ENCODE peak calls at places on chromosomes 5 and 9, in seven cellular contexts. O, T, P, U, K, M and L are unnamed samples. For H3K4me1, the result is how much of the 10 kb centered on the place peaks cover.

GRCh38 chr9:112326194-112326593 is 7.2 kb downstream of the PTBP3 start:
- DNase-seq in O (no peak), T (no peak), P (no peak), U (no peak), K (no peak), M (no peak), L (no peak)

GRCh38 chr9:134410078-134410834 is 84.0 kb downstream of the RXRA start:
- DNase-seq in O (no peak), T (no peak), P (no peak), U (no peak), K (no peak), M (no peak), L (peak)

GRCh38 chr5:24773241-24773640 is 128.5 kb upstream of the CDH10 start:
- DNase-seq in O (no peak), T (peak), P (no peak), U (no peak), K (no peak), M (no peak), L (no peak)

GRCh38 chr5:142807378-142807911 is 37.3 kb downstream of the ARHGAP26 start:
- DNase-seq in O (no peak), T (no peak), P (no peak), U (peak), K (peak), M (no peak), L (peak)

GRCh38 chr9:426976-427375 is 212.3 kb downstream of the DOCK8 start:
- DNase-seq in O (no peak), T (no peak), P (no peak), U (no peak), K (no peak), M (no peak), L (no peak)

GRCh38 chr5:5203441-5203840 is 63.3 kb downstream of the ADAMTS16 start:
- DNase-seq in O (no peak), T (no peak), P (no peak), U (no peak), K (no peak), M (no peak), L (no peak)

GRCh38 chr5:132469380-132470372 is 20.9 kb downstream of the IRF1 start:
- DNase-seq in O (no peak), T (no peak), P (no peak), U (no peak), K (no peak), M (no peak), L (no peak)

GRCh38 chr5:131222731-131223130 is 41.1 kb upstream of the CDC42SE2 start:
- DNase-seq in O (no peak), T (no peak), P (no peak), U (no peak), K (no peak), M (no peak), L (no peak)

GRCh38 chr5:172793577-172794488 is 22.8 kb upstream of the DUSP1 start:
- DNase-seq in O (no peak), T (peak), P (no peak), U (no peak), K (no peak), M (no peak), L (peak)

GRCh38 chr9:112844771-112845542 is 45.7 kb downstream of the SLC46A2 start:
- DNase-seq in O (no peak), T (peak), P (no peak), U (peak), K (peak), M (peak), L (peak)

GRCh38 chr5:167261309-167262100 is 1029.9 kb upstream of the WWC1 start:
- DNase-seq in O (no peak), T (peak), P (no peak), U (no peak), K (no peak), M (no peak), L (no peak)

GRCh38 chr9:83296123-83296522 is 233.2 kb upstream of the RASEF start:
- DNase-seq in O (no peak), T (no peak), P (no peak), U (no peak), K (no peak), M (peak), L (no peak)

GRCh38 chr5:130386155-130386554 is 481.9 kb downstream of the CHSY3 start:
- DNase-seq in O (no peak), T (no peak), P (no peak), U (no peak), K (no peak), M (no peak), L (no peak)

GRCh38 chr5:57780306-57780958 is 297.8 kb upstream of the ACTBL2 start:
- DNase-seq in O (no peak), T (no peak), P (no peak), U (peak), K (peak), M (peak), L (peak)

GRCh38 chr5:139296862-139297326 is 3.4 kb downstream of the MATR3 start:
- DNase-seq in O (no peak), T (no peak), P (no peak), U (no peak), K (no peak), M (no peak), L (no peak)

GRCh38 chr5:139294372-139295165 is 1.0 kb downstream of the MATR3 start:
- DNase-seq in O (no peak), T (peak), P (peak), U (peak), K (peak), M (peak), L (peak)

GRCh38 chr5:139297439-139298133 is 4.0 kb downstream of the MATR3 start:
- DNase-seq in O (no peak), T (no peak), P (no peak), U (no peak), K (no peak), M (no peak), L (no peak)

GRCh38 chr5:139295692-139296091 is 2.2 kb downstream of the MATR3 start:
- DNase-seq in O (no peak), T (peak), P (no peak), U (no peak), K (no peak), M (no peak), L (no peak)

DNA sequence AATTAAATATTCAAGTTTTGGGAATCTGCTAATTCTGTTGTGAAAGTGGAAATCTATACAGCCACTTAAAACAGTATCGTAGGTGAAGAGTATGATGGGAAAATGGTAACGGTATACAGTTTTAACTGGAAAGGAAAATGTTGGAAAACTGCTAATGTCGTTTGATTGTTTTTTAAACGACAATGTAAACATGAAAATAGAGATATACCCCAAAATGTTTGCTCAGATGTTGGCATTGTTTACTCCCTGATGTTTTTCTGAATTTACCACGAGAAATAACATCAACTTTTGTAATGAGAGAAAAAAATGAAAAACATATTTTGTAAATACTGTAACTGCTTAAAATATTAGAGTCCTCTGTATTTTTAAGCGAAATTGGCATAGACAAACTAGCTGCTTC is 2.7 kb downstream of the MATR3 start:
- DNase-seq in O (no peak), T (no peak), P (no peak), U (no peak), K (no peak), M (no peak), L (no peak)
- H3K27ac ChIP-seq in O (no peak), T (peak), P (no peak), U (no peak), K (no peak), M (peak), L (no peak)

DNA sequence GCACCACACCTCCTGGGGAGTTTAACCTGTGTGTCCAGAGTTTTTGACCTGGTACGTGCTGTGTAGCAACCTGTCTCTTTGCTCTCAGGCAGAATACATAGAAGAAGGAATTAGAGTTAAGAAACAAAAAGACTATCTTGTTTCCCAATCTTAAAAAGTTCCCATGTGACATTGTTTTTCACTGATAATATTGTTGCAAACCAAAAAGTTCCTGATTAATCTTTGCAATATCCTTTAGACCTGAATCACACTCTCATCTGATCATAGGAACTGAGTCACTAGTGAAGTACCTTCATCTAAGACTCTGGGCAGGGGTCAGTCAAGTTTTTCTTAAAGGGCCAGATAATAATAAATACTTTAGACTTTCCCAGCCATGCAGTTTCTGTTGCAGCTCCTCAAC is 35.1 kb downstream of the BASP1 start:
- DNase-seq in O (no peak), T (peak), P (no peak), U (no peak), K (no peak), M (no peak), L (no peak)
- H3K4me1 ChIP-seq in O (under half), T (half or more), P (under half), U (under half), K (under half), M (under half), L (under half)

GRCh38 chr5:95822038-95822407 is 503 bp downstream of the GLRX start:
- DNase-seq in O (peak), T (peak), P (no peak), U (peak), K (peak), M (peak), L (peak)
- H3K4me3 ChIP-seq in O (peak), T (peak), P (peak), U (peak), K (peak), M (peak), L (peak)

GRCh38 chr5:52827815-52828214 is 40.1 kb downstream of the ITGA1 start:
- DNase-seq in O (no peak), T (no peak), P (no peak), U (no peak), K (no peak), M (no peak), L (no peak)

GRCh38 chr5:52822437-52822836 is 34.7 kb downstream of the ITGA1 start:
- DNase-seq in O (no peak), T (no peak), P (no peak), U (peak), K (peak), M (no peak), L (peak)

GRCh38 chr5:52829664-52830063 is 41.9 kb downstream of the ITGA1 start:
- DNase-seq in O (no peak), T (no peak), P (no peak), U (no peak), K (no peak), M (no peak), L (no peak)

GRCh38 chr5:52824827-52825226 is 37.1 kb downstream of the ITGA1 start:
- DNase-seq in O (no peak), T (no peak), P (no peak), U (no peak), K (no peak), M (no peak), L (no peak)

GRCh38 chr5:52825826-52826225 is 38.1 kb downstream of the ITGA1 start:
- DNase-seq in O (no peak), T (no peak), P (no peak), U (no peak), K (no peak), M (no peak), L (no peak)
- H3K27ac ChIP-seq in O (no peak), T (no peak), P (no peak), U (no peak), K (no peak), M (no peak), L (no peak)

GRCh38 chr9:137590123-137590468 is 216 bp downstream of the ZMYND19 start:
- DNase-seq in O (no peak), T (no peak), P (no peak), U (no peak), K (no peak), M (no peak), L (no peak)
- H3K4me1 ChIP-seq in O (under half), T (under half), P (under half), U (under half), K (under half), M (under half), L (under half)

DNA sequence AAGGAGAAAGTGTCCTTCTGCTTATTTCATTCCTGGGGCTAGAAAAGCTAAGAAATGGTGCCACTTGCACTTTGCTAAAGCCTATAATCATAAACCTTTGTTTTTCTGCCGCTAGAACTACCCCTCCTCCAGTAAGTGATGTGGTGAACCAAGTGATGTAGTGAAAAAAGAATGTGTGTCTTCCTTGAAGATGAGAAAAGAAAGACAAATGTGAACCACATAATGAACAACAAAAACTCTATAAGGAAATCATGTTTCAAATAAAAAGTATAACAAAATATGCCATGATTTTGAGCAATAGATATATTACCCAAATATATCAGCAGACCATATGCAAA is 179.0 kb upstream of the SGCD start:
- DNase-seq in O (no peak), T (peak), P (no peak), U (no peak), K (no peak), M (no peak), L (no peak)
- H3K4me3 ChIP-seq in O (no peak), T (peak), P (no peak), U (no peak), K (no peak), M (no peak), L (no peak)